ENCODE peak calls at places on chromosomes 3 and 15, in ten cellular contexts. B, H, T, U, O, C, N, A, X and Z are unnamed samples. For H3K27me3, the result is how much of the 10 kb centered on the place peaks cover.

GRCh38 chr3:103393395-103394186 is 958.8 kb downstream of the ZPLD1 start:
- DNase-seq in B (no peak), H (no peak), T (no peak), U (no peak), O (no peak), C (no peak), N (no peak), A (no peak), X (no peak), Z (no peak)

GRCh38 chr3:171407746-171408145 is 52.5 kb downstream of the TNIK start:
- DNase-seq in B (no peak), H (no peak), T (no peak), U (no peak), O (no peak), C (no peak), N (no peak), A (no peak), X (no peak), Z (no peak)

GRCh38 chr3:183924956-183925355 is 40.3 kb upstream of the PARL start:
- DNase-seq in B (no peak), H (no peak), T (no peak), U (no peak), O (no peak), C (no peak), N (no peak), A (no peak), X (no peak), Z (no peak)

GRCh38 chr3:174002543-174002942 is 605.0 kb downstream of the NLGN1 start:
- DNase-seq in B (no peak), H (no peak), T (no peak), U (no peak), O (no peak), C (no peak), N (no peak), A (no peak), X (no peak), Z (no peak)

GRCh38 chr15:85414495-85414894 is 34.1 kb downstream of the AKAP13 start:
- DNase-seq in B (no peak), H (no peak), T (no peak), U (no peak), O (no peak), C (no peak), N (no peak), A (no peak), X (no peak), Z (no peak)

GRCh38 chr3:79587150-79587549 is 180.6 kb downstream of the ROBO1 start:
- DNase-seq in B (no peak), H (no peak), T (no peak), U (no peak), O (no peak), C (no peak), N (no peak), A (no peak), X (no peak), Z (no peak)

GRCh38 chr3:184541886-184542562 is 19.6 kb upstream of the EPHB3 start:
- DNase-seq in B (no peak), H (no peak), T (no peak), U (no peak), O (no peak), C (no peak), N (peak), A (no peak), X (no peak), Z (no peak)

GRCh38 chr3:194682651-194683310 is 2.9 kb upstream of the FAM43A start:
- DNase-seq in B (peak), H (peak), T (peak), U (peak), O (peak), C (peak), N (peak), A (peak), X (peak), Z (peak)

GRCh38 chr3:109806929-109807328 is 469.6 kb upstream of the DPPA4 start:
- DNase-seq in B (no peak), H (no peak), T (no peak), U (no peak), O (peak), C (no peak), N (no peak), A (peak), X (no peak), Z (peak)

GRCh38 chr3:56917337-56917697 is 115.6 kb upstream of the ARHGEF3 start:
- DNase-seq in B (no peak), H (no peak), T (no peak), U (no peak), O (no peak), C (no peak), N (no peak), A (no peak), X (no peak), Z (no peak)

GRCh38 chr3:71129611-71130515 is 453.7 kb downstream of the FOXP1 start:
- DNase-seq in B (no peak), H (no peak), T (no peak), U (no peak), O (no peak), C (no peak), N (no peak), A (no peak), X (no peak), Z (peak)

GRCh38 chr3:7517979-7518378 is 657.1 kb downstream of the GRM7 start:
- DNase-seq in B (no peak), H (no peak), T (no peak), U (no peak), O (no peak), C (no peak), N (no peak), A (no peak), X (no peak), Z (peak)

GRCh38 chr3:44326035-44326434 is 12.5 kb upstream of the TCAIM start:
- DNase-seq in B (no peak), H (no peak), T (no peak), U (no peak), O (no peak), C (no peak), N (no peak), A (no peak), X (no peak), Z (no peak)

GRCh38 chr3:43632986-43633385 is 11.2 kb upstream of the ANO10 start:
- DNase-seq in B (no peak), H (no peak), T (no peak), U (no peak), O (no peak), C (no peak), N (no peak), A (no peak), X (no peak), Z (no peak)

GRCh38 chr3:138284957-138285477 is 44.6 kb downstream of the NME9 start:
- DNase-seq in B (no peak), H (no peak), T (no peak), U (no peak), O (no peak), C (no peak), N (no peak), A (no peak), X (no peak), Z (no peak)

GRCh38 chr3:170726976-170727661 is 141.2 kb upstream of the SLC7A14 start:
- DNase-seq in B (no peak), H (no peak), T (no peak), U (no peak), O (no peak), C (no peak), N (no peak), A (no peak), X (no peak), Z (no peak)

GRCh38 chr3:12227833-12228232 is 61.0 kb upstream of the PPARG start:
- DNase-seq in B (no peak), H (no peak), T (no peak), U (no peak), O (no peak), C (no peak), N (no peak), A (no peak), X (no peak), Z (no peak)

GRCh38 chr15:38316311-38316710 is 63.7 kb downstream of the SPRED1 start:
- DNase-seq in B (no peak), H (no peak), T (no peak), U (no peak), O (no peak), C (no peak), N (no peak), A (no peak), X (no peak), Z (no peak)

GRCh38 chr15:92355307-92355706 is 38.4 kb upstream of the ST8SIA2 start:
- DNase-seq in B (no peak), H (no peak), T (no peak), U (no peak), O (no peak), C (no peak), N (no peak), A (no peak), X (no peak), Z (no peak)

GRCh38 chr15:26772588-26773484 is at the start of gene GABRB3:
- DNase-seq in B (peak), H (peak), T (peak), U (peak), O (no peak), C (peak), N (peak), A (no peak), X (no peak), Z (peak)

GRCh38 chr3:109050591-109051167 is 67.3 kb downstream of the MORC1 start:
- DNase-seq in B (no peak), H (no peak), T (no peak), U (no peak), O (no peak), C (no peak), N (peak), A (no peak), X (no peak), Z (no peak)

GRCh38 chr3:171542976-171543375 is 82.8 kb upstream of the TNIK start:
- DNase-seq in B (no peak), H (no peak), T (no peak), U (no peak), O (no peak), C (no peak), N (no peak), A (no peak), X (no peak), Z (no peak)

GRCh38 chr15:84962975-84963374 is 18.7 kb upstream of the PDE8A start:
- DNase-seq in B (no peak), H (no peak), T (no peak), U (no peak), O (no peak), C (no peak), N (no peak), A (no peak), X (no peak), Z (no peak)

GRCh38 chr3:89372456-89372855 is 265.0 kb downstream of the EPHA3 start:
- DNase-seq in B (no peak), H (no peak), T (no peak), U (no peak), O (no peak), C (no peak), N (no peak), A (no peak), X (no peak), Z (no peak)

GRCh38 chr3:50971487-50971924 is 296.8 kb downstream of the DOCK3 start:
- DNase-seq in B (no peak), H (no peak), T (no peak), U (no peak), O (peak), C (no peak), N (peak), A (no peak), X (peak), Z (peak)

GRCh38 chr3:146072824-146073223 is 88.2 kb downstream of the PLOD2 start:
- DNase-seq in B (no peak), H (no peak), T (no peak), U (no peak), O (no peak), C (no peak), N (no peak), A (no peak), X (no peak), Z (no peak)

GRCh38 chr3:145272684-145273083 is 888.3 kb downstream of the PLOD2 start:
- DNase-seq in B (no peak), H (no peak), T (no peak), U (no peak), O (no peak), C (no peak), N (no peak), A (no peak), X (no peak), Z (peak)

GRCh38 chr15:64356443-64357040 is 569 bp upstream of the CSNK1G1 start:
- DNase-seq in B (no peak), H (no peak), T (no peak), U (no peak), O (no peak), C (no peak), N (no peak), A (no peak), X (no peak), Z (no peak)

GRCh38 chr15:74128785-74129350 is 1.5 kb upstream of the ISLR2 start:
- DNase-seq in B (no peak), H (no peak), T (peak), U (no peak), O (no peak), C (no peak), N (no peak), A (no peak), X (no peak), Z (no peak)

GRCh38 chr15:74130089-74130848 is at the start of gene ISLR2:
- DNase-seq in B (no peak), H (no peak), T (peak), U (no peak), O (no peak), C (peak), N (no peak), A (no peak), X (no peak), Z (no peak)

GRCh38 chr15:74129411-74130088 is 836 bp upstream of the ISLR2 start:
- DNase-seq in B (no peak), H (no peak), T (peak), U (no peak), O (no peak), C (no peak), N (no peak), A (peak), X (no peak), Z (no peak)

GRCh38 chr15:74127255-74127953 is 3.0 kb upstream of the ISLR2 start:
- DNase-seq in B (peak), H (peak), T (peak), U (peak), O (peak), C (peak), N (peak), A (peak), X (peak), Z (peak)

DNA sequence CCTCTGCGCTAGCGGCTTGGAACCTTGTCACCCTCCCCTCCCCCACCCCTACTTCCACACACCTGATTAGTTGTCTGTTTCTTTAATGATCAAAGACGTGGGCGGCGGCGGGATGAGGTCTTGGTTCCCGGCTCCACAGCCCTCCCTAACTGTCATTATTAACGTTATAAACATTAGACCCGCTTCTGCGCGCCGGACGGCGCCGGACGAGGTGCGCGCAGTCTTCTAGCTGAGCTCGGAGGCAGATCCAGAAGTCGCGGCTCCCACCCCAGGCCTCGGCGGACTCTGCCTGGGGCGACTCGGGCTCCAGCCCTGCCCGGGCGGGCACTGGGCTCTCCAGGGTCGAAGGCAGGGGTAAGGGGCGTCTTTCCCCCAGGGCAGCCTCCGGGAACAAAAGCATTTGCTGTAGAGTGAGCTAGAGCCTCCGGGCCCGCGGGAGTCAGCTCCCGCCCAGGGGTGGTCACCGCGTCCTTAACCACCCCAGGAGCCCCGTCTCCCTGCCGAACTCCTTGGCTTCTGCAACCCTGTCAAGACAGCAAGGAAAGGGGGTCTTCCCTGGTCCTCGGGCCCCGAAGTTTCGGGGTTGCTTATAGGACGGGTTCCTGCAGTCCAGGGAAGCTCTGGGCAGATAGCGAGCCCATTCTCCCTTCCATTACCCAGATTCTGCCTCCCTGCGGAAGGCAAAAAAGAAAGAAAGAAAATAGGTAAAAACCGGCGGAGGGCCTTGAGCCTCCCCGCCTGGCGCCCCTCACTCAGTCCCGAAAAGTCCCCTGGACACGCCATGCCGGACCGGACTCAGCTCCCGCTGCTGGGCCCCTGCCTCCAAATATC is 2.2 kb upstream of the ISLR2 start:
- DNase-seq in B (no peak), H (no peak), T (peak), U (no peak), O (no peak), C (no peak), N (no peak), A (peak), X (no peak), Z (no peak)
- H3K27me3 ChIP-seq in B (half or more), H (half or more), T (half or more), U (under half), O (under half), C (under half), N (half or more), A (under half), X (half or more), Z (under half)

GRCh38 chr15:89442155-89442554 is 54.2 kb downstream of the RHCG start:
- DNase-seq in B (no peak), H (no peak), T (no peak), U (no peak), O (no peak), C (no peak), N (no peak), A (no peak), X (no peak), Z (no peak)

GRCh38 chr15:89442671-89443307 is 53.6 kb downstream of the RHCG start:
- DNase-seq in B (no peak), H (no peak), T (peak), U (no peak), O (no peak), C (no peak), N (peak), A (peak), X (peak), Z (peak)

GRCh38 chr15:89441295-89441762 is 55.1 kb downstream of the RHCG start:
- DNase-seq in B (no peak), H (no peak), T (peak), U (no peak), O (no peak), C (no peak), N (no peak), A (peak), X (no peak), Z (no peak)

GRCh38 chr15:89436560-89437311 is 59.6 kb downstream of the RHCG start:
- DNase-seq in B (no peak), H (no peak), T (no peak), U (no peak), O (no peak), C (no peak), N (no peak), A (no peak), X (no peak), Z (no peak)

DNA sequence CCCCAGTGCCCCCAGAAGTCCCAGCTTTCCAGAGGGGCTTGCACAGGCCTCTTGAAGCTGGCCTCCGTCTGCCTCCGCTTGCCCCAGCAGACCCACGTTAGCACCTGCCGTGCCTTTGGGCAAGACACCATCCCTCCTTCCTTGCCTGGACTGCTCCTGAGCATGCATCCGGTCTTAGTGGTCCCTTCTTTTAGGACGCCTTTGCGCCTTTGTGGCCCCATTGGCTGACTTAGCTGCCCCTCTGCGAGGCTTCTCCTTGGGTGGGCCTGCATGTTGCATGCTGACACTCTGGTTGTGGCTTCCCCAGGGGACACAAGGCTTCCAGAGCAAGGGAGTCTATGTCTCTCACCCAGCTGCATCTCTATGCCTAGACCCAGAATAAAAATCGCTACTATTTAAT is 56.6 kb downstream of the RHCG start:
- DNase-seq in B (no peak), H (no peak), T (no peak), U (no peak), O (no peak), C (no peak), N (no peak), A (no peak), X (no peak), Z (no peak)
- H3K27me3 ChIP-seq in B (under half), H (half or more), T (half or more), U (under half), O (under half), C (under half), N (under half), A (under half), X (half or more), Z (under half)

DNA sequence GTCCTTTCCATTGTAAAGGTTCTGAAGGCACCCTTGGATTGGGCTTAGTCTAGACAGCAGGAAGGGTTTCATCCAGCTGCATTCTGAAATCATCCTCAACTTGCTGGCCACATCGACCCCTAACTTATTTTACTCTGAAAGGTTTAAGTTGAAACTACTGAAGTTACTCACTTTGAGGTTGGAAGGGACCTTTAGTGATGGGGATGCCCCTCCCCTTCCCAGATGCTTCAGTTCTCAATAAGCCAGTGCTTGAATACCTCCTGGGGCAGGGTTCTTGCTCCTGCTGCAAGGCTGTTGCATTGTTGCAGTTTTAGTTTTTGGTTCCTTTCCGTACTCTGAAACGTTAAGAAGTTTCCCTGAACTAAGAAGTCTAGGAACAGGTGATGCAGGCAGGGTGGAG is 26.4 kb downstream of the FGD5 start:
- DNase-seq in B (no peak), H (no peak), T (no peak), U (no peak), O (no peak), C (no peak), N (no peak), A (no peak), X (no peak), Z (no peak)
- H3K27me3 ChIP-seq in B (under half), H (under half), T (under half), U (under half), O (under half), C (under half), N (under half), A (under half), X (under half), Z (under half)

GRCh38 chr3:124395165-124395564 is 335.1 kb upstream of the UMPS start:
- DNase-seq in B (no peak), H (no peak), T (no peak), U (no peak), O (no peak), C (no peak), N (no peak), A (no peak), X (no peak), Z (no peak)

GRCh38 chr3:124396397-124396796 is 333.9 kb upstream of the UMPS start:
- DNase-seq in B (no peak), H (no peak), T (no peak), U (no peak), O (no peak), C (no peak), N (no peak), A (no peak), X (no peak), Z (no peak)

GRCh38 chr3:124393340-124393739 is 336.9 kb upstream of the UMPS start:
- DNase-seq in B (no peak), H (no peak), T (no peak), U (no peak), O (no peak), C (no peak), N (no peak), A (no peak), X (no peak), Z (no peak)

GRCh38 chr3:124397088-124397487 is 333.2 kb upstream of the UMPS start:
- DNase-seq in B (no peak), H (no peak), T (no peak), U (no peak), O (no peak), C (no peak), N (no peak), A (no peak), X (no peak), Z (no peak)

DNA sequence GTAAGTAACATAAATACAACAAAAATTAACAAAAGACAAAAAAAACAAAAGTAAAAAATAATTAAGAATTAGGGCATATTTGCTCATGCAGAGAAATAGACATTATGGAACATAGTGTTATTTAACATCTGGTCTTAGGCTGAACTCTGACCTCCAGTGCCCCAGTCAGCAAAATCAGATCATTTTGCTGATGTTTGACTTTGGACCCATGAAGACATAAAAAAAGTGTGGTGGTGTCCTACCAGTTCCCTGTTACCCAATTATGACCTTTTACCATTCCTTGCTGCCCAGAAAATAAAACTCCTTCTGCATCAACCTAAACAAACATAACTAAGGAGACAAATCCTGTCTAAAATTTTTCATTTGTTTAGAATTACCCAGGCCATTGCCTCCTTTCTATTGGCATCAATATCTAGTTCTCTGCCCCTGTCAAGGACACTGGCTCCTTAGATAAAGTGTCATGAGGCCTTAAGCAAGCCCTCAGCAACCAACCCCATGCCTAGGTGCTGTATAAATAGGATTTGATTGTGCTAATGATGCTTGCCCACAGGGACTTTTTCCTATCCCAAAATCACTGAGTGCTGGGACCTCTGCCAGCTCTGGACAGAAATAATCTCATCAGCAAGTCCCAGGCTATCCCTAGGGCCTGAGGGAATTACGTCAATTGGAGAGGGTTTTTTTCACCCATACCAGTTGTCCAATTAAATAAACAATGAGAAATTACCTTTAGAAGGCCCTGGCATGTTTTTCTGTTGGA is 334.5 kb upstream of the UMPS start:
- DNase-seq in B (no peak), H (peak), T (no peak), U (peak), O (no peak), C (peak), N (peak), A (no peak), X (no peak), Z (peak)
- H3K27me3 ChIP-seq in B (under half), H (under half), T (under half), U (under half), O (under half), C (under half), N (under half), A (under half), X (under half), Z (under half)